ENCODE peak calls at places on chromosomes 4 and X, in six cellular contexts. N, A, E, Y, S and I are unnamed samples.
A peak's percentile ranks its signal among the peaks of the same experiment; 100 is the strongest.

GRCh38 chr4:118270492-118270891 is 82.3 kb downstream of the PRSS12 start:
- DNase-seq in N (peak; percentile 76), A (peak; percentile 39), E (no peak), Y (no peak), S (peak; percentile 69), I (peak; percentile 83)

GRCh38 chrX:21658746-21659145 is 616 bp upstream of the KLHL34 start:
- DNase-seq in N (no peak), A (no peak), E (no peak), Y (no peak), S (no peak), I (no peak)

GRCh38 chr4:94412019-94413017 is 39.4 kb upstream of the PDLIM5 start:
- DNase-seq in N (peak; percentile 94), A (peak; percentile 62), E (no peak), Y (peak; percentile 30), S (peak; percentile 76), I (peak; percentile 71)

GRCh38 chrX:121851033-121851432 is 803.6 kb downstream of the GLUD2 start:
- DNase-seq in N (peak; percentile 44), A (no peak), E (no peak), Y (no peak), S (peak; percentile 0), I (peak; percentile 22)

GRCh38 chrX:123720486-123720885 is 12.4 kb downstream of the THOC2 start:
- DNase-seq in N (no peak), A (no peak), E (no peak), Y (no peak), S (no peak), I (no peak)

GRCh38 chr4:171650543-171650942 is 162.7 kb upstream of the GALNTL6 start:
- DNase-seq in N (no peak), A (no peak), E (no peak), Y (no peak), S (peak; percentile 10), I (no peak)

GRCh38 chrX:137430984-137431475 is 134.9 kb upstream of the ZIC3 start:
- DNase-seq in N (no peak), A (no peak), E (no peak), Y (no peak), S (no peak), I (no peak)

GRCh38 chr4:26233350-26233749 is 87.5 kb upstream of the RBPJ start:
- DNase-seq in N (no peak), A (no peak), E (no peak), Y (no peak), S (no peak), I (no peak)

GRCh38 chr4:3634281-3635089 is 102.3 kb upstream of the LRPAP1 start:
- DNase-seq in N (no peak), A (no peak), E (no peak), Y (no peak), S (no peak), I (no peak)

GRCh38 chrX:121221321-121221977 is 174.0 kb downstream of the GLUD2 start:
- DNase-seq in N (peak; percentile 1), A (no peak), E (no peak), Y (no peak), S (no peak), I (no peak)

GRCh38 chr4:10183462-10183861 is 66.9 kb upstream of the WDR1 start:
- DNase-seq in N (no peak), A (no peak), E (no peak), Y (no peak), S (no peak), I (no peak)

GRCh38 chrX:39576081-39576701 is 521.6 kb downstream of the BCOR start:
- DNase-seq in N (no peak), A (no peak), E (no peak), Y (no peak), S (no peak), I (no peak)

GRCh38 chr4:168634276-168634802 is 137.5 kb downstream of the PALLD start:
- DNase-seq in N (peak; percentile 92), A (peak; percentile 52), E (peak; percentile 77), Y (no peak), S (peak; percentile 88), I (peak; percentile 94)

GRCh38 chr4:22515145-22515887 is 550 bp downstream of the ADGRA3 start:
- DNase-seq in N (peak; percentile 79), A (peak; percentile 56), E (peak; percentile 77), Y (no peak), S (peak; percentile 77), I (peak; percentile 84)

GRCh38 chr4:101019941-101020401 is 327.4 kb downstream of the PPP3CA start:
- DNase-seq in N (no peak), A (peak; percentile 11), E (no peak), Y (peak; percentile 60), S (peak; percentile 44), I (no peak)